ENCODE peak calls at places on chromosomes 16 and 17, in five cellular contexts. W, A, T, R and N are unnamed samples.

GRCh38 chr17:16449121-16449570 is 33.8 kb downstream of the TRPV2 start:
- DNase-seq in T (no peak), A (no peak), W (peak; percentile 48), R (no peak), N (peak; percentile 57)

GRCh38 chr16:48617711-48618148 is 7.8 kb upstream of the N4BP1 start:
- DNase-seq in T (no peak), W (peak; percentile 54), R (no peak), A (peak; percentile 33), N (peak; percentile 31)

GRCh38 chr17:48728232-48729231 is at the start of gene HOXB13:
- DNase-seq in T (peak; percentile 86), R (no peak), W (peak; percentile 24), A (no peak), N (no peak)

GRCh38 chr17:38898812-38899348 is 26.5 kb upstream of the LASP1NB start:
- DNase-seq in W (no peak), A (peak; percentile 16), R (no peak), T (no peak), N (no peak)

GRCh38 chr16:14963281-14964173 is 11.3 kb upstream of the PDXDC1 start:
- DNase-seq in A (no peak), T (no peak), R (no peak), W (no peak), N (no peak)

GRCh38 chr17:8072727-8073461 is 14.6 kb downstream of the ALOX12B start:
- DNase-seq in W (no peak), R (no peak), A (no peak), T (no peak), N (no peak)

GRCh38 chr17:79154951-79155557 is 80.4 kb downstream of the ENGASE start:
- DNase-seq in R (no peak), A (peak; percentile 59), T (no peak), W (no peak), N (no peak)

GRCh38 chr17:76246080-76247066 is 6.1 kb upstream of the RNF157 start:
- DNase-seq in W (peak; percentile 88), A (no peak), R (no peak), T (no peak), N (no peak)

GRCh38 chr17:21166599-21167265 is 40.0 kb downstream of the DHRS7B start:
- DNase-seq in T (no peak), R (no peak), A (no peak), W (peak; percentile 70), N (no peak)

GRCh38 chr16:53090591-53091507 is 36.1 kb downstream of the CHD9 start:
- DNase-seq in R (peak; percentile 52), A (peak; percentile 83), T (no peak), W (peak; percentile 100), N (peak; percentile 92)

GRCh38 chr17:74220966-74221814 is 7.8 kb downstream of the TTYH2 start:
- DNase-seq in A (peak; percentile 78), T (no peak), W (no peak), R (no peak), N (no peak)